ENCODE peak calls at places on chromosomes 6 and 20, in four cellular contexts. X, B, N and H are unnamed samples.

GRCh38 chr6:52284131-52284459 is 447 bp downstream of the MCM3 start:
- DNase-seq in X (no peak), N (peak; percentile 63), B (peak; percentile 29), H (no peak)

GRCh38 chr6:14612016-14612415 is 494.4 kb downstream of the CD83 start:
- DNase-seq in B (no peak), N (peak; percentile 60), X (no peak), H (no peak)

GRCh38 chr6:7996538-7997225 is 67.5 kb downstream of the BLOC1S5 start:
- DNase-seq in B (peak; percentile 15), N (peak; percentile 47), X (no peak), H (peak; percentile 25)

GRCh38 chr6:71478834-71479541 is 190.4 kb downstream of the OGFRL1 start:
- DNase-seq in B (no peak), N (peak; percentile 88), X (peak; percentile 17), H (no peak)

GRCh38 chr6:54861846-54862616 is 15.5 kb downstream of the FAM83B start:
- DNase-seq in X (no peak), N (no peak), B (no peak), H (no peak)

GRCh38 chr20:43530321-43531090 is 23.0 kb downstream of the L3MBTL1 start:
- DNase-seq in X (no peak), B (no peak), N (no peak), H (no peak)

GRCh38 chr6:38261626-38262025 is 378.1 kb downstream of the BTBD9 start:
- DNase-seq in N (peak; percentile 61), B (no peak), X (no peak), H (no peak)

GRCh38 chr6:579339-579738 is 77.6 kb downstream of the HUS1B start:
- DNase-seq in N (peak; percentile 13), X (peak; percentile 26), B (no peak), H (no peak)

GRCh38 chr20:62805711-62806382 is 1.2 kb downstream of the OGFR start:
- DNase-seq in B (no peak), X (no peak), N (no peak), H (peak; percentile 81)

GRCh38 chr20:19909696-19910095 is 107.5 kb upstream of the NAA20 start:
- DNase-seq in X (no peak), B (peak; percentile 81), N (peak; percentile 54), H (peak; percentile 76)

GRCh38 chr6:134546962-134547645 is 229.2 kb upstream of the SGK1 start:
- DNase-seq in X (no peak), B (no peak), N (no peak), H (no peak)

GRCh38 chr20:38126146-38126912 is 38.7 kb downstream of the TGM2 start:
- DNase-seq in X (no peak), N (no peak), B (no peak), H (no peak)

GRCh38 chr6:147740326-147740725 is 231.8 kb downstream of the SAMD5 start:
- DNase-seq in N (no peak), B (no peak), X (no peak), H (no peak)

GRCh38 chr6:77150736-77151135 is 312.6 kb downstream of the HTR1B start:
- DNase-seq in B (no peak), X (no peak), N (no peak), H (no peak)

GRCh38 chr6:43771858-43772570 is 2.0 kb downstream of the VEGFA start:
- DNase-seq in B (no peak), X (peak; percentile 37), N (peak; percentile 86), H (peak; percentile 82)

GRCh38 chr20:42902519-42902908 is 287.2 kb downstream of the PTPRT start:
- DNase-seq in B (no peak), X (no peak), N (no peak), H (no peak)

GRCh38 chr20:51306521-51307358 is 235.8 kb downstream of the NFATC2 start:
- DNase-seq in B (peak; percentile 64), X (peak; percentile 66), N (peak; percentile 84), H (peak; percentile 70)
- H3K4me3 ChIP-seq in B (no peak overlapping the region), X (no peak overlapping the region), N (no peak overlapping the region), H (no peak overlapping the region)

GRCh38 chr6:162443101-162443500 is 284.5 kb downstream of the PRKN start:
- DNase-seq in X (no peak), B (no peak), N (no peak), H (no peak)
- H3K4me3 ChIP-seq in X (no peak overlapping the region), B (no peak overlapping the region), N (no peak overlapping the region), H (no peak overlapping the region)

GRCh38 chr6:46246727-46247126 is 75.9 kb upstream of the ENPP5 start:
- DNase-seq in N (no peak), B (no peak), X (no peak), H (no peak)

GRCh38 chr6:46243754-46244153 is 73.0 kb upstream of the ENPP5 start:
- DNase-seq in B (no peak), X (no peak), N (no peak), H (no peak)

GRCh38 chr6:46244670-46245069 is 73.9 kb upstream of the ENPP5 start:
- DNase-seq in X (no peak), B (no peak), N (no peak), H (no peak)

GRCh38 chr6:46246081-46246480 is 75.3 kb upstream of the ENPP5 start:
- DNase-seq in B (no peak), N (peak; percentile 84), X (no peak), H (no peak)

GRCh38 chr6:46242921-46243320 is 72.1 kb upstream of the ENPP5 start:
- DNase-seq in B (no peak), N (no peak), X (no peak), H (no peak)
- H3K4me3 ChIP-seq in B (no peak overlapping the region), N (no peak overlapping the region), X (no peak overlapping the region), H (no peak overlapping the region)

GRCh38 chr6:28206527-28207243 is 18.4 kb upstream of the ZSCAN9 start:
- DNase-seq in B (no peak), N (peak; percentile 14), X (no peak), H (peak; percentile 39)
- H3K4me3 ChIP-seq in B (no peak overlapping the region), N (peak overlapping the region; percentile 76), X (no peak overlapping the region), H (peak overlapping the region; percentile 35)

DNA sequence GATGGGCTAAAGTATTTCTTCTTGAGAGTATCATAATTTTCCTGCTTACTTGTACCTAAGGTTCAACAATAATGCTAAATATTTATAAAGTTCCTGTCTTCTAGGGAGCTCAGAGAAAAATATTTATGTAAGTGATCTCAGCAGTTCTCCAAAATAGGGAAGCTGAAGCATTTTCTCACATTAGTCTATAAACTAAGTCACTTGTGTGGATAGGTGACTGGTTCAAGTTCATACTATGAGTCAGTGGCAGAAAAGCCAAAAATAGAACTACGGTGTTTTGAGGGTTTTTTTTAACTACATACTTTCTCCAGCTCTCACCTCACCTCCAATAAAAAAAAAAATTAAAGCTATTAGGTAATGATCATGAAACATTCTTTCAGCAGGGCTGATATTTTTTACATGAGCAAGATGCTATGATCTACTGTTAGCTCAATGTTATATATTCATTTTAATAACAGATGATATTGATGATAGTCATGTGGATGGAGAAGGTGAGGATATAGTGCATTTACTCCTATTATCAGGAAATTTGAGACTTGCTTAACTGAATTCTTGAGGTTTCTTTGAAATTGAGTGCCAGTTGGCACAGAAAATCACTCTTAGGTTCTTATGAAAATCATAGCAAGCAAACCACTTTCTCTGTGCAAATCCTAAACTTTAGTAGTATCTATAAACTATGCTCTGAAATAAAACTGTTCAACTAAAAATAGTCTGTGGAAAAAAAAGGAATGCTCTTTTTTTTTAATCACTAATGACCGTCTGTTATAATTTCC is 4.1 kb upstream of the MOXD1 start:
- DNase-seq in X (no peak), N (peak; percentile 77), B (no peak), H (no peak)
- H3K4me3 ChIP-seq in X (no peak overlapping the region), N (peak overlapping the region; percentile 27), B (no peak overlapping the region), H (no peak overlapping the region)

GRCh38 chr20:53914091-53914860 is 156.1 kb downstream of the BCAS1 start:
- DNase-seq in B (no peak), N (peak; percentile 69), X (no peak), H (no peak)
- H3K4me3 ChIP-seq in B (peak overlapping the region; percentile 72), N (peak overlapping the region; percentile 74), X (no peak overlapping the region), H (no peak overlapping the region)

GRCh38 chr20:53737404-53738038 is 143.9 kb upstream of the ZNF217 start:
- DNase-seq in X (no peak), N (peak; percentile 50), B (no peak), H (no peak)

GRCh38 chr20:53736757-53737403 is 143.2 kb upstream of the ZNF217 start:
- DNase-seq in B (peak; percentile 21), X (no peak), N (peak; percentile 76), H (no peak)

GRCh38 chr20:53738945-53739798 is 145.5 kb upstream of the ZNF217 start:
- DNase-seq in X (peak; percentile 35), N (peak; percentile 84), B (no peak), H (no peak)

GRCh38 chr20:53739799-53740785 is 146.5 kb upstream of the ZNF217 start:
- DNase-seq in X (no peak), N (peak; percentile 70), B (no peak), H (no peak)

GRCh38 chr20:53738039-53738944 is 144.7 kb upstream of the ZNF217 start:
- DNase-seq in N (peak; percentile 96), X (peak; percentile 95), B (peak; percentile 59), H (no peak)
- H3K4me3 ChIP-seq in N (peak overlapping the region; percentile 66), X (peak overlapping the region; percentile 27), B (peak overlapping the region; percentile 24), H (no peak overlapping the region)